ENCODE peak calls at places on chromosomes 2 and 18, in seven cellular contexts. One of them, this sample, is unnamed.

GRCh38 chr18:68769423-68769822 is 28.5 kb upstream of the CCDC102B start:
- DNase-seq in fibroblast of the aortic adventitia: peak
- DNase-seq in PC-3: no peak
- DNase-seq in amniotic stem cell: no peak
- DNase-seq in activated naive CD8-positive, alpha-beta T cell treated with anti-CD3 and anti-CD28 coated beads for 36 hours: no peak
- DNase-seq in iPS DF 19.7: no peak
- DNase-seq in activated CD4-positive, alpha-beta T cell treated with anti-CD3 and anti-CD28 coated beads, Interleukin-2, amount 50 U/mL, for 1 hour: no peak
- DNase-seq in this sample: no peak

GRCh38 chr2:236676131-236676873 is 106.7 kb downstream of the ACKR3 start:
- DNase-seq in iPS DF 19.7: no peak
- DNase-seq in PC-3: peak
- DNase-seq in fibroblast of the aortic adventitia: peak
- DNase-seq in activated CD4-positive, alpha-beta T cell treated with anti-CD3 and anti-CD28 coated beads, Interleukin-2, amount 50 U/mL, for 1 hour: no peak
- DNase-seq in amniotic stem cell: no peak
- DNase-seq in activated naive CD8-positive, alpha-beta T cell treated with anti-CD3 and anti-CD28 coated beads for 36 hours: no peak
- DNase-seq in this sample: no peak

GRCh38 chr2:168703926-168704325 is 98.5 kb upstream of the NOSTRIN start:
- DNase-seq in fibroblast of the aortic adventitia: no peak
- DNase-seq in amniotic stem cell: no peak
- DNase-seq in iPS DF 19.7: no peak
- DNase-seq in activated naive CD8-positive, alpha-beta T cell treated with anti-CD3 and anti-CD28 coated beads for 36 hours: no peak
- DNase-seq in activated CD4-positive, alpha-beta T cell treated with anti-CD3 and anti-CD28 coated beads, Interleukin-2, amount 50 U/mL, for 1 hour: no peak
- DNase-seq in PC-3: no peak
- DNase-seq in this sample: no peak

GRCh38 chr2:133581027-133581760 is 12.9 kb upstream of the NCKAP5 start:
- DNase-seq in PC-3: peak
- DNase-seq in activated CD4-positive, alpha-beta T cell treated with anti-CD3 and anti-CD28 coated beads, Interleukin-2, amount 50 U/mL, for 1 hour: no peak
- DNase-seq in amniotic stem cell: no peak
- DNase-seq in fibroblast of the aortic adventitia: peak
- DNase-seq in iPS DF 19.7: no peak
- DNase-seq in activated naive CD8-positive, alpha-beta T cell treated with anti-CD3 and anti-CD28 coated beads for 36 hours: no peak
- DNase-seq in this sample: no peak

GRCh38 chr2:78439122-78439521 is 586.4 kb upstream of the REG3G start:
- DNase-seq in activated naive CD8-positive, alpha-beta T cell treated with anti-CD3 and anti-CD28 coated beads for 36 hours: no peak
- DNase-seq in activated CD4-positive, alpha-beta T cell treated with anti-CD3 and anti-CD28 coated beads, Interleukin-2, amount 50 U/mL, for 1 hour: no peak
- DNase-seq in iPS DF 19.7: no peak
- DNase-seq in amniotic stem cell: no peak
- DNase-seq in fibroblast of the aortic adventitia: no peak
- DNase-seq in PC-3: no peak
- DNase-seq in this sample: no peak

GRCh38 chr18:45085916-45086624 is 405.4 kb downstream of the SETBP1 start:
- DNase-seq in PC-3: no peak
- DNase-seq in activated naive CD8-positive, alpha-beta T cell treated with anti-CD3 and anti-CD28 coated beads for 36 hours: no peak
- DNase-seq in amniotic stem cell: no peak
- DNase-seq in fibroblast of the aortic adventitia: no peak
- DNase-seq in iPS DF 19.7: no peak
- DNase-seq in activated CD4-positive, alpha-beta T cell treated with anti-CD3 and anti-CD28 coated beads, Interleukin-2, amount 50 U/mL, for 1 hour: no peak
- DNase-seq in this sample: no peak

GRCh38 chr2:192498747-192499146 is 304.0 kb upstream of the TMEFF2 start:
- DNase-seq in fibroblast of the aortic adventitia: no peak
- DNase-seq in amniotic stem cell: no peak
- DNase-seq in activated naive CD8-positive, alpha-beta T cell treated with anti-CD3 and anti-CD28 coated beads for 36 hours: no peak
- DNase-seq in activated CD4-positive, alpha-beta T cell treated with anti-CD3 and anti-CD28 coated beads, Interleukin-2, amount 50 U/mL, for 1 hour: no peak
- DNase-seq in PC-3: no peak
- DNase-seq in iPS DF 19.7: no peak
- DNase-seq in this sample: no peak

GRCh38 chr2:29522951-29523669 is 398.3 kb downstream of the ALK start:
- DNase-seq in activated naive CD8-positive, alpha-beta T cell treated with anti-CD3 and anti-CD28 coated beads for 36 hours: no peak
- DNase-seq in PC-3: peak
- DNase-seq in fibroblast of the aortic adventitia: peak
- DNase-seq in activated CD4-positive, alpha-beta T cell treated with anti-CD3 and anti-CD28 coated beads, Interleukin-2, amount 50 U/mL, for 1 hour: no peak
- DNase-seq in iPS DF 19.7: no peak
- DNase-seq in amniotic stem cell: peak
- DNase-seq in this sample: peak

GRCh38 chr2:127025357-127026062 is 81.4 kb downstream of the BIN1 start:
- DNase-seq in PC-3: no peak
- DNase-seq in iPS DF 19.7: peak
- DNase-seq in activated CD4-positive, alpha-beta T cell treated with anti-CD3 and anti-CD28 coated beads, Interleukin-2, amount 50 U/mL, for 1 hour: peak
- DNase-seq in activated naive CD8-positive, alpha-beta T cell treated with anti-CD3 and anti-CD28 coated beads for 36 hours: peak
- DNase-seq in fibroblast of the aortic adventitia: peak
- DNase-seq in amniotic stem cell: peak
- DNase-seq in this sample: peak

GRCh38 chr2:63465633-63466032 is 122.6 kb downstream of the WDPCP start:
- DNase-seq in activated CD4-positive, alpha-beta T cell treated with anti-CD3 and anti-CD28 coated beads, Interleukin-2, amount 50 U/mL, for 1 hour: no peak
- DNase-seq in iPS DF 19.7: no peak
- DNase-seq in amniotic stem cell: peak
- DNase-seq in activated naive CD8-positive, alpha-beta T cell treated with anti-CD3 and anti-CD28 coated beads for 36 hours: no peak
- DNase-seq in fibroblast of the aortic adventitia: peak
- DNase-seq in PC-3: no peak
- DNase-seq in this sample: no peak

GRCh38 chr18:62832282-62832681 is 116.9 kb downstream of the PHLPP1 start:
- DNase-seq in activated naive CD8-positive, alpha-beta T cell treated with anti-CD3 and anti-CD28 coated beads for 36 hours: no peak
- DNase-seq in PC-3: peak
- DNase-seq in amniotic stem cell: no peak
- DNase-seq in activated CD4-positive, alpha-beta T cell treated with anti-CD3 and anti-CD28 coated beads, Interleukin-2, amount 50 U/mL, for 1 hour: no peak
- DNase-seq in fibroblast of the aortic adventitia: no peak
- DNase-seq in iPS DF 19.7: no peak
- DNase-seq in this sample: no peak

GRCh38 chr2:79593237-79593867 is 80.5 kb downstream of the CTNNA2 start:
- DNase-seq in amniotic stem cell: no peak
- DNase-seq in iPS DF 19.7: no peak
- DNase-seq in PC-3: no peak
- DNase-seq in activated CD4-positive, alpha-beta T cell treated with anti-CD3 and anti-CD28 coated beads, Interleukin-2, amount 50 U/mL, for 1 hour: no peak
- DNase-seq in activated naive CD8-positive, alpha-beta T cell treated with anti-CD3 and anti-CD28 coated beads for 36 hours: no peak
- DNase-seq in fibroblast of the aortic adventitia: no peak
- DNase-seq in this sample: no peak

GRCh38 chr2:240368746-240369724 is 66.4 kb upstream of the GPC1 start:
- DNase-seq in amniotic stem cell: no peak
- DNase-seq in activated naive CD8-positive, alpha-beta T cell treated with anti-CD3 and anti-CD28 coated beads for 36 hours: no peak
- DNase-seq in iPS DF 19.7: no peak
- DNase-seq in PC-3: no peak
- DNase-seq in activated CD4-positive, alpha-beta T cell treated with anti-CD3 and anti-CD28 coated beads, Interleukin-2, amount 50 U/mL, for 1 hour: no peak
- DNase-seq in fibroblast of the aortic adventitia: no peak
- DNase-seq in this sample: no peak

GRCh38 chr2:198930170-198930569 is 527.6 kb downstream of the SATB2 start:
- DNase-seq in activated naive CD8-positive, alpha-beta T cell treated with anti-CD3 and anti-CD28 coated beads for 36 hours: no peak
- DNase-seq in PC-3: no peak
- DNase-seq in fibroblast of the aortic adventitia: peak
- DNase-seq in iPS DF 19.7: no peak
- DNase-seq in activated CD4-positive, alpha-beta T cell treated with anti-CD3 and anti-CD28 coated beads, Interleukin-2, amount 50 U/mL, for 1 hour: no peak
- DNase-seq in amniotic stem cell: no peak
- DNase-seq in this sample: no peak

GRCh38 chr2:84805250-84805917 is 75.5 kb downstream of the TRABD2A start:
- DNase-seq in fibroblast of the aortic adventitia: peak
- DNase-seq in PC-3: no peak
- DNase-seq in activated CD4-positive, alpha-beta T cell treated with anti-CD3 and anti-CD28 coated beads, Interleukin-2, amount 50 U/mL, for 1 hour: no peak
- DNase-seq in amniotic stem cell: no peak
- DNase-seq in iPS DF 19.7: no peak
- DNase-seq in activated naive CD8-positive, alpha-beta T cell treated with anti-CD3 and anti-CD28 coated beads for 36 hours: no peak
- DNase-seq in this sample: peak

GRCh38 chr2:191020742-191021381 is 6.9 kb upstream of the STAT1 start:
- DNase-seq in activated naive CD8-positive, alpha-beta T cell treated with anti-CD3 and anti-CD28 coated beads for 36 hours: peak
- DNase-seq in fibroblast of the aortic adventitia: peak
- DNase-seq in amniotic stem cell: peak
- DNase-seq in iPS DF 19.7: no peak
- DNase-seq in activated CD4-positive, alpha-beta T cell treated with anti-CD3 and anti-CD28 coated beads, Interleukin-2, amount 50 U/mL, for 1 hour: no peak
- DNase-seq in PC-3: peak
- DNase-seq in this sample: peak

GRCh38 chr18:55384551-55385275 is 203.3 kb downstream of the TCF4 start:
- DNase-seq in activated CD4-positive, alpha-beta T cell treated with anti-CD3 and anti-CD28 coated beads, Interleukin-2, amount 50 U/mL, for 1 hour: no peak
- DNase-seq in fibroblast of the aortic adventitia: peak
- DNase-seq in activated naive CD8-positive, alpha-beta T cell treated with anti-CD3 and anti-CD28 coated beads for 36 hours: peak
- DNase-seq in amniotic stem cell: no peak
- DNase-seq in PC-3: peak
- DNase-seq in iPS DF 19.7: no peak
- DNase-seq in this sample: no peak

GRCh38 chr2:42569116-42569711 is 782 bp downstream of the MTA3 start:
- DNase-seq in PC-3: peak
- DNase-seq in fibroblast of the aortic adventitia: peak
- DNase-seq in activated CD4-positive, alpha-beta T cell treated with anti-CD3 and anti-CD28 coated beads, Interleukin-2, amount 50 U/mL, for 1 hour: no peak
- DNase-seq in iPS DF 19.7: no peak
- DNase-seq in activated naive CD8-positive, alpha-beta T cell treated with anti-CD3 and anti-CD28 coated beads for 36 hours: peak
- DNase-seq in amniotic stem cell: no peak
- DNase-seq in this sample: no peak

GRCh38 chr2:27720004-27720551 is 51.4 kb upstream of the MRPL33 start:
- DNase-seq in fibroblast of the aortic adventitia: peak
- DNase-seq in activated naive CD8-positive, alpha-beta T cell treated with anti-CD3 and anti-CD28 coated beads for 36 hours: peak
- DNase-seq in PC-3: peak
- DNase-seq in iPS DF 19.7: no peak
- DNase-seq in amniotic stem cell: peak
- DNase-seq in activated CD4-positive, alpha-beta T cell treated with anti-CD3 and anti-CD28 coated beads, Interleukin-2, amount 50 U/mL, for 1 hour: no peak
- DNase-seq in this sample: peak

GRCh38 chr2:168699834-168700417 is 102.5 kb upstream of the NOSTRIN start:
- DNase-seq in activated CD4-positive, alpha-beta T cell treated with anti-CD3 and anti-CD28 coated beads, Interleukin-2, amount 50 U/mL, for 1 hour: no peak
- DNase-seq in amniotic stem cell: no peak
- DNase-seq in activated naive CD8-positive, alpha-beta T cell treated with anti-CD3 and anti-CD28 coated beads for 36 hours: no peak
- DNase-seq in fibroblast of the aortic adventitia: peak
- DNase-seq in iPS DF 19.7: no peak
- DNase-seq in PC-3: no peak
- DNase-seq in this sample: peak

GRCh38 chr2:163665817-163666216 is 70.0 kb downstream of the FIGN start:
- DNase-seq in fibroblast of the aortic adventitia: no peak
- DNase-seq in activated naive CD8-positive, alpha-beta T cell treated with anti-CD3 and anti-CD28 coated beads for 36 hours: no peak
- DNase-seq in activated CD4-positive, alpha-beta T cell treated with anti-CD3 and anti-CD28 coated beads, Interleukin-2, amount 50 U/mL, for 1 hour: no peak
- DNase-seq in PC-3: peak
- DNase-seq in amniotic stem cell: no peak
- DNase-seq in iPS DF 19.7: no peak
- DNase-seq in this sample: no peak

GRCh38 chr2:46332686-46333281 is 35.6 kb downstream of the EPAS1 start:
- DNase-seq in amniotic stem cell: no peak
- DNase-seq in iPS DF 19.7: no peak
- DNase-seq in fibroblast of the aortic adventitia: no peak
- DNase-seq in activated naive CD8-positive, alpha-beta T cell treated with anti-CD3 and anti-CD28 coated beads for 36 hours: no peak
- DNase-seq in activated CD4-positive, alpha-beta T cell treated with anti-CD3 and anti-CD28 coated beads, Interleukin-2, amount 50 U/mL, for 1 hour: no peak
- DNase-seq in PC-3: peak
- DNase-seq in this sample: no peak

GRCh38 chr2:231047270-231047921 is 9.3 kb upstream of the PSMD1 start:
- DNase-seq in PC-3: no peak
- DNase-seq in activated CD4-positive, alpha-beta T cell treated with anti-CD3 and anti-CD28 coated beads, Interleukin-2, amount 50 U/mL, for 1 hour: no peak
- DNase-seq in activated naive CD8-positive, alpha-beta T cell treated with anti-CD3 and anti-CD28 coated beads for 36 hours: no peak
- DNase-seq in amniotic stem cell: no peak
- DNase-seq in iPS DF 19.7: no peak
- DNase-seq in fibroblast of the aortic adventitia: no peak
- DNase-seq in this sample: no peak

GRCh38 chr2:68251855-68252406 is 401 bp downstream of the PPP3R1 start:
- DNase-seq in amniotic stem cell: no peak
- DNase-seq in activated CD4-positive, alpha-beta T cell treated with anti-CD3 and anti-CD28 coated beads, Interleukin-2, amount 50 U/mL, for 1 hour: peak
- DNase-seq in fibroblast of the aortic adventitia: no peak
- DNase-seq in PC-3: no peak
- DNase-seq in activated naive CD8-positive, alpha-beta T cell treated with anti-CD3 and anti-CD28 coated beads for 36 hours: peak
- DNase-seq in iPS DF 19.7: no peak
- DNase-seq in this sample: no peak

GRCh38 chr18:8949206-8949605 is 153.3 kb upstream of the NDUFV2 start:
- DNase-seq in fibroblast of the aortic adventitia: no peak
- DNase-seq in activated naive CD8-positive, alpha-beta T cell treated with anti-CD3 and anti-CD28 coated beads for 36 hours: no peak
- DNase-seq in amniotic stem cell: no peak
- DNase-seq in PC-3: no peak
- DNase-seq in iPS DF 19.7: no peak
- DNase-seq in activated CD4-positive, alpha-beta T cell treated with anti-CD3 and anti-CD28 coated beads, Interleukin-2, amount 50 U/mL, for 1 hour: no peak
- DNase-seq in this sample: no peak

GRCh38 chr2:222433381-222434173 is 9.2 kb downstream of the SGPP2 start:
- DNase-seq in PC-3: no peak
- DNase-seq in amniotic stem cell: no peak
- DNase-seq in fibroblast of the aortic adventitia: no peak
- DNase-seq in activated naive CD8-positive, alpha-beta T cell treated with anti-CD3 and anti-CD28 coated beads for 36 hours: no peak
- DNase-seq in activated CD4-positive, alpha-beta T cell treated with anti-CD3 and anti-CD28 coated beads, Interleukin-2, amount 50 U/mL, for 1 hour: no peak
- DNase-seq in iPS DF 19.7: peak
- DNase-seq in this sample: no peak

GRCh38 chr2:165203689-165204559 is at the start of gene SCN3A:
- DNase-seq in activated naive CD8-positive, alpha-beta T cell treated with anti-CD3 and anti-CD28 coated beads for 36 hours: no peak
- DNase-seq in iPS DF 19.7: no peak
- DNase-seq in activated CD4-positive, alpha-beta T cell treated with anti-CD3 and anti-CD28 coated beads, Interleukin-2, amount 50 U/mL, for 1 hour: no peak
- DNase-seq in amniotic stem cell: peak
- DNase-seq in PC-3: peak
- DNase-seq in fibroblast of the aortic adventitia: peak
- DNase-seq in this sample: no peak

GRCh38 chr2:204000446-204000845 is 63.9 kb downstream of the ICOS start:
- DNase-seq in amniotic stem cell: no peak
- DNase-seq in PC-3: no peak
- DNase-seq in activated naive CD8-positive, alpha-beta T cell treated with anti-CD3 and anti-CD28 coated beads for 36 hours: no peak
- DNase-seq in fibroblast of the aortic adventitia: no peak
- DNase-seq in activated CD4-positive, alpha-beta T cell treated with anti-CD3 and anti-CD28 coated beads, Interleukin-2, amount 50 U/mL, for 1 hour: no peak
- DNase-seq in iPS DF 19.7: no peak
- DNase-seq in this sample: no peak

GRCh38 chr2:157302492-157303099 is 23.0 kb downstream of the ERMN start:
- DNase-seq in activated CD4-positive, alpha-beta T cell treated with anti-CD3 and anti-CD28 coated beads, Interleukin-2, amount 50 U/mL, for 1 hour: peak
- DNase-seq in iPS DF 19.7: no peak
- DNase-seq in amniotic stem cell: peak
- DNase-seq in fibroblast of the aortic adventitia: peak
- DNase-seq in PC-3: peak
- DNase-seq in activated naive CD8-positive, alpha-beta T cell treated with anti-CD3 and anti-CD28 coated beads for 36 hours: no peak
- DNase-seq in this sample: no peak

GRCh38 chr2:127619901-127620705 is 25.9 kb upstream of the GPR17 start:
- DNase-seq in PC-3: peak
- DNase-seq in amniotic stem cell: no peak
- DNase-seq in fibroblast of the aortic adventitia: no peak
- DNase-seq in activated CD4-positive, alpha-beta T cell treated with anti-CD3 and anti-CD28 coated beads, Interleukin-2, amount 50 U/mL, for 1 hour: no peak
- DNase-seq in activated naive CD8-positive, alpha-beta T cell treated with anti-CD3 and anti-CD28 coated beads for 36 hours: no peak
- DNase-seq in iPS DF 19.7: no peak
- DNase-seq in this sample: no peak

GRCh38 chr2:239930871-239931771 is 94.0 kb downstream of the NDUFA10 start:
- DNase-seq in iPS DF 19.7: no peak
- DNase-seq in activated CD4-positive, alpha-beta T cell treated with anti-CD3 and anti-CD28 coated beads, Interleukin-2, amount 50 U/mL, for 1 hour: no peak
- DNase-seq in amniotic stem cell: no peak
- DNase-seq in activated naive CD8-positive, alpha-beta T cell treated with anti-CD3 and anti-CD28 coated beads for 36 hours: no peak
- DNase-seq in PC-3: no peak
- DNase-seq in fibroblast of the aortic adventitia: no peak
- DNase-seq in this sample: no peak

GRCh38 chr18:11800947-11801346 is 50.3 kb upstream of the CHMP1B start:
- DNase-seq in PC-3: peak
- DNase-seq in iPS DF 19.7: no peak
- DNase-seq in fibroblast of the aortic adventitia: no peak
- DNase-seq in amniotic stem cell: no peak
- DNase-seq in activated naive CD8-positive, alpha-beta T cell treated with anti-CD3 and anti-CD28 coated beads for 36 hours: no peak
- DNase-seq in activated CD4-positive, alpha-beta T cell treated with anti-CD3 and anti-CD28 coated beads, Interleukin-2, amount 50 U/mL, for 1 hour: no peak
- DNase-seq in this sample: no peak

GRCh38 chr2:192150166-192150565 is 44.6 kb downstream of the TMEFF2 start:
- DNase-seq in PC-3: no peak
- DNase-seq in amniotic stem cell: no peak
- DNase-seq in iPS DF 19.7: no peak
- DNase-seq in fibroblast of the aortic adventitia: no peak
- DNase-seq in activated CD4-positive, alpha-beta T cell treated with anti-CD3 and anti-CD28 coated beads, Interleukin-2, amount 50 U/mL, for 1 hour: no peak
- DNase-seq in activated naive CD8-positive, alpha-beta T cell treated with anti-CD3 and anti-CD28 coated beads for 36 hours: no peak
- DNase-seq in this sample: no peak

GRCh38 chr2:1855150-1855549 is 110.8 kb upstream of the PXDN start:
- DNase-seq in iPS DF 19.7: no peak
- DNase-seq in PC-3: no peak
- DNase-seq in amniotic stem cell: no peak
- DNase-seq in activated naive CD8-positive, alpha-beta T cell treated with anti-CD3 and anti-CD28 coated beads for 36 hours: no peak
- DNase-seq in fibroblast of the aortic adventitia: no peak
- DNase-seq in activated CD4-positive, alpha-beta T cell treated with anti-CD3 and anti-CD28 coated beads, Interleukin-2, amount 50 U/mL, for 1 hour: no peak
- DNase-seq in this sample: no peak

GRCh38 chr2:208406474-208407451 is at the start of gene PTH2R:
- DNase-seq in fibroblast of the aortic adventitia: no peak
- DNase-seq in activated naive CD8-positive, alpha-beta T cell treated with anti-CD3 and anti-CD28 coated beads for 36 hours: peak
- DNase-seq in amniotic stem cell: no peak
- DNase-seq in activated CD4-positive, alpha-beta T cell treated with anti-CD3 and anti-CD28 coated beads, Interleukin-2, amount 50 U/mL, for 1 hour: no peak
- DNase-seq in PC-3: no peak
- DNase-seq in iPS DF 19.7: no peak
- DNase-seq in this sample: no peak

GRCh38 chr18:73741946-73742345 is 405.7 kb downstream of the FBXO15 start:
- DNase-seq in activated naive CD8-positive, alpha-beta T cell treated with anti-CD3 and anti-CD28 coated beads for 36 hours: no peak
- DNase-seq in fibroblast of the aortic adventitia: peak
- DNase-seq in PC-3: peak
- DNase-seq in iPS DF 19.7: no peak
- DNase-seq in activated CD4-positive, alpha-beta T cell treated with anti-CD3 and anti-CD28 coated beads, Interleukin-2, amount 50 U/mL, for 1 hour: no peak
- DNase-seq in amniotic stem cell: no peak
- DNase-seq in this sample: no peak

GRCh38 chr2:2527162-2527561 is 196.1 kb upstream of the MYT1L start:
- DNase-seq in PC-3: no peak
- DNase-seq in activated naive CD8-positive, alpha-beta T cell treated with anti-CD3 and anti-CD28 coated beads for 36 hours: no peak
- DNase-seq in fibroblast of the aortic adventitia: no peak
- DNase-seq in iPS DF 19.7: no peak
- DNase-seq in amniotic stem cell: no peak
- DNase-seq in activated CD4-positive, alpha-beta T cell treated with anti-CD3 and anti-CD28 coated beads, Interleukin-2, amount 50 U/mL, for 1 hour: no peak
- DNase-seq in this sample: no peak

GRCh38 chr2:217943379-217944321 is 59.1 kb downstream of the TNS1 start:
- DNase-seq in iPS DF 19.7: no peak
- DNase-seq in amniotic stem cell: no peak
- DNase-seq in PC-3: no peak
- DNase-seq in activated CD4-positive, alpha-beta T cell treated with anti-CD3 and anti-CD28 coated beads, Interleukin-2, amount 50 U/mL, for 1 hour: no peak
- DNase-seq in activated naive CD8-positive, alpha-beta T cell treated with anti-CD3 and anti-CD28 coated beads for 36 hours: peak
- DNase-seq in fibroblast of the aortic adventitia: peak
- DNase-seq in this sample: no peak

This sample was measured in skeletal muscle cell.